ENCODE peak calls at places on chromosomes 12 and 14, in nine cellular contexts. I, B, P, G, H, Y, K, R and X are unnamed samples.

GRCh38 chr14:24253936-24254335 is 9.0 kb downstream of the TGM1 start:
- DNase-seq in K (no peak), Y (no peak), B (no peak), G (no peak), R (no peak), I (no peak), P (no peak), H (no peak), X (no peak)

GRCh38 chr14:54106802-54107377 is 150.3 kb upstream of the BMP4 start:
- DNase-seq in B (no peak), Y (no peak), P (no peak), K (no peak), R (no peak), G (no peak), H (no peak), I (no peak), X (no peak)

GRCh38 chr12:124509676-124510300 is 57.6 kb downstream of the NCOR2 start:
- DNase-seq in K (peak; percentile 86), I (peak; percentile 86), P (no peak), Y (no peak), H (no peak), B (no peak), R (no peak), G (no peak), X (peak; percentile 93)

GRCh38 chr12:71584356-71584755 is 79.3 kb downstream of the ZFC3H1 start:
- DNase-seq in K (no peak), H (no peak), G (no peak), P (no peak), Y (no peak), R (no peak), B (no peak), I (no peak), X (no peak)

GRCh38 chr12:50734409-50735263 is 29.3 kb upstream of the ATF1 start:
- DNase-seq in I (peak; percentile 48), K (peak; percentile 19), G (no peak), B (no peak), Y (peak; percentile 37), R (no peak), P (no peak), H (no peak), X (no peak)

GRCh38 chr12:85794551-85794950 is 41.7 kb downstream of the RASSF9 start:
- DNase-seq in H (no peak), Y (no peak), G (no peak), K (peak; percentile 87), I (no peak), P (no peak), B (no peak), R (no peak), X (no peak)

GRCh38 chr12:22282283-22282682 is 52.2 kb downstream of the ST8SIA1 start:
- DNase-seq in Y (no peak), B (no peak), H (no peak), R (no peak), I (no peak), G (no peak), K (peak; percentile 71), P (no peak), X (no peak)

GRCh38 chr12:109944975-109945374 is 44.9 kb downstream of the TCHP start:
- DNase-seq in K (peak; percentile 54), R (no peak), I (no peak), Y (no peak), P (no peak), H (no peak), G (no peak), B (no peak), X (no peak)

GRCh38 chr14:80055912-80056801 is 155.1 kb downstream of the DIO2 start:
- DNase-seq in I (peak; percentile 74), K (peak; percentile 74), R (peak; percentile 18), Y (peak; percentile 2), P (no peak), G (peak; percentile 26), B (no peak), H (no peak), X (peak; percentile 2)